ENCODE peak calls at places on chromosomes 13 and 19, in eight cellular contexts. J is CD4-positive, CD25-positive, alpha-beta regulatory T cell; A is breast epithelium; O is endodermal cell; T is GM23248; R is effector memory CD4-positive, alpha-beta T cell; M is OCI-LY7; B is HCT116. Q is an unnamed sample. For H3K4me1, the result is how much of the 10 kb centered on the place peaks cover.

GRCh38 chr19:33193269-33193863 is 764 bp upstream of the LRP3 start:
- DNase-seq in A (no peak), B (no peak), M (no peak), R (no peak), J (no peak), O (no peak), T (no peak), Q (no peak)

GRCh38 chr19:51131780-51132680 is 7.3 kb downstream of the SIGLEC9 start:
- DNase-seq in J (peak), T (peak), B (peak), M (no peak), O (no peak), R (no peak), A (no peak), Q (peak)

GRCh38 chr13:70107498-70108271 is at the start of gene ATXN8OS:
- DNase-seq in M (no peak), B (no peak), O (peak), J (no peak), T (no peak), A (no peak), R (no peak), Q (no peak)

GRCh38 chr19:6067975-6068374 is 42.3 kb downstream of the RFX2 start:
- DNase-seq in O (no peak), M (no peak), A (no peak), R (no peak), T (no peak), B (no peak), J (no peak), Q (no peak)

GRCh38 chr13:112716461-112716820 is 26.6 kb downstream of the ATP11A start:
- DNase-seq in B (no peak), T (no peak), A (no peak), M (no peak), J (no peak), R (no peak), O (peak), Q (no peak)

GRCh38 chr19:45717983-45718650 is 12.6 kb downstream of the FBXO46 start:
- DNase-seq in O (no peak), M (no peak), T (no peak), A (no peak), B (no peak), J (no peak), R (no peak), Q (no peak)

GRCh38 chr19:15502264-15502663 is 6.1 kb upstream of the CYP4F22 start:
- DNase-seq in O (no peak), A (no peak), T (no peak), J (no peak), B (no peak), M (no peak), R (no peak), Q (no peak)

GRCh38 chr13:113991191-113991669 is 17.4 kb upstream of the C13orf46 start:
- DNase-seq in T (no peak), O (no peak), A (no peak), R (no peak), J (no peak), M (no peak), B (no peak), Q (no peak)

GRCh38 chr19:17926044-17926443 is 6.8 kb upstream of the CCDC124 start:
- DNase-seq in A (no peak), O (no peak), J (no peak), M (no peak), B (no peak), T (no peak), R (no peak), Q (no peak)

GRCh38 chr19:55101261-55101660 is 16.2 kb downstream of the PPP1R12C start:
- DNase-seq in J (no peak), B (no peak), M (no peak), O (no peak), R (no peak), A (no peak), T (no peak), Q (no peak)

GRCh38 chr13:43227721-43228120 is 204.3 kb downstream of the DNAJC15 start:
- DNase-seq in M (no peak), J (no peak), B (no peak), A (no peak), T (peak), R (no peak), O (no peak), Q (no peak)

GRCh38 chr19:16541526-16542044 is 652 bp downstream of the CHERP start:
- DNase-seq in O (peak), M (peak), B (no peak), T (peak), J (peak), R (no peak), A (no peak), Q (peak)

GRCh38 chr19:29809795-29810503 is 1.8 kb upstream of the CCNE1 start:
- DNase-seq in M (no peak), A (no peak), B (no peak), O (no peak), R (no peak), J (no peak), T (no peak), Q (no peak)

GRCh38 chr19:34124828-34125227 is 47.5 kb upstream of the LSM14A start:
- DNase-seq in T (no peak), B (no peak), M (no peak), R (no peak), J (no peak), O (no peak), A (no peak), Q (no peak)

GRCh38 chr19:917323-918151 is at the start of gene KISS1R:
- DNase-seq in A (no peak), M (peak), B (no peak), T (peak), R (no peak), O (peak), J (peak), Q (no peak)

GRCh38 chr13:43196171-43196611 is 172.8 kb downstream of the DNAJC15 start:
- DNase-seq in M (no peak), O (no peak), R (no peak), B (no peak), J (no peak), T (peak), A (no peak), Q (no peak)

GRCh38 chr13:50592412-50593145 is 250.9 kb downstream of the DLEU7 start:
- DNase-seq in A (no peak), O (no peak), T (peak), B (no peak), M (no peak), J (no peak), R (no peak), Q (no peak)

GRCh38 chr13:75870397-75870801 is 234.3 kb downstream of the LMO7 start:
- DNase-seq in T (peak), A (no peak), J (peak), B (no peak), R (no peak), M (peak), O (peak), Q (peak)

GRCh38 chr13:109154546-109154945 is 525.1 kb downstream of the MYO16 start:
- DNase-seq in R (no peak), T (no peak), B (no peak), M (no peak), O (no peak), J (no peak), A (no peak), Q (no peak)

GRCh38 chr19:5397804-5398692 is 57.2 kb upstream of the ZNRF4 start:
- DNase-seq in T (peak), R (no peak), M (peak), O (peak), A (no peak), J (no peak), B (no peak), Q (no peak)

GRCh38 chr13:40401911-40402776 is 264.3 kb downstream of the FOXO1 start:
- DNase-seq in A (peak), O (no peak), T (peak), J (peak), R (no peak), M (peak), B (peak), Q (no peak)

GRCh38 chr19:43527860-43528622 is 1.0 kb upstream of the ETHE1 start:
- DNase-seq in M (no peak), A (no peak), T (peak), J (no peak), B (no peak), O (no peak), R (no peak), Q (no peak)

GRCh38 chr19:37980419-37980975 is 73.5 kb downstream of the SIPA1L3 start:
- DNase-seq in J (no peak), O (no peak), B (no peak), M (no peak), T (no peak), A (no peak), R (no peak), Q (no peak)
- H3K4me1 ChIP-seq in J (under half), O (under half), B (under half), M (half or more), T (under half), A (under half), R (under half), Q (under half)

GRCh38 chr19:19098703-19099632 is 35.2 kb downstream of the SLC25A42 start:
- DNase-seq in J (no peak), O (no peak), B (no peak), T (no peak), R (no peak), A (no peak), M (no peak), Q (no peak)

GRCh38 chr19:19096641-19097627 is 33.1 kb downstream of the SLC25A42 start:
- DNase-seq in B (peak), A (no peak), O (no peak), J (no peak), R (no peak), M (no peak), T (no peak), Q (no peak)

GRCh38 chr19:19095691-19096090 is 31.9 kb downstream of the SLC25A42 start:
- DNase-seq in A (no peak), M (no peak), O (no peak), J (no peak), T (no peak), B (no peak), R (no peak), Q (no peak)

GRCh38 chr19:19101540-19101939 is 36.7 kb downstream of the TMEM161A start:
- DNase-seq in A (no peak), R (no peak), O (no peak), B (no peak), M (no peak), T (no peak), J (no peak), Q (no peak)

GRCh38 chr19:19098084-19098702 is 34.4 kb downstream of the SLC25A42 start:
- DNase-seq in J (no peak), B (peak), A (no peak), O (no peak), R (no peak), T (no peak), M (no peak), Q (no peak)
- H3K27ac ChIP-seq in J (no peak), B (peak), A (no peak), O (no peak), R (no peak), T (no peak), M (no peak), Q (no peak)

GRCh38 chr13:26965976-26966375 is 205.4 kb upstream of the GPR12 start:
- DNase-seq in B (no peak), T (peak), O (no peak), R (no peak), J (no peak), M (no peak), A (no peak), Q (no peak)
- H3K4me1 ChIP-seq in B (under half), T (under half), O (under half), R (under half), J (under half), M (under half), A (under half), Q (under half)

DNA sequence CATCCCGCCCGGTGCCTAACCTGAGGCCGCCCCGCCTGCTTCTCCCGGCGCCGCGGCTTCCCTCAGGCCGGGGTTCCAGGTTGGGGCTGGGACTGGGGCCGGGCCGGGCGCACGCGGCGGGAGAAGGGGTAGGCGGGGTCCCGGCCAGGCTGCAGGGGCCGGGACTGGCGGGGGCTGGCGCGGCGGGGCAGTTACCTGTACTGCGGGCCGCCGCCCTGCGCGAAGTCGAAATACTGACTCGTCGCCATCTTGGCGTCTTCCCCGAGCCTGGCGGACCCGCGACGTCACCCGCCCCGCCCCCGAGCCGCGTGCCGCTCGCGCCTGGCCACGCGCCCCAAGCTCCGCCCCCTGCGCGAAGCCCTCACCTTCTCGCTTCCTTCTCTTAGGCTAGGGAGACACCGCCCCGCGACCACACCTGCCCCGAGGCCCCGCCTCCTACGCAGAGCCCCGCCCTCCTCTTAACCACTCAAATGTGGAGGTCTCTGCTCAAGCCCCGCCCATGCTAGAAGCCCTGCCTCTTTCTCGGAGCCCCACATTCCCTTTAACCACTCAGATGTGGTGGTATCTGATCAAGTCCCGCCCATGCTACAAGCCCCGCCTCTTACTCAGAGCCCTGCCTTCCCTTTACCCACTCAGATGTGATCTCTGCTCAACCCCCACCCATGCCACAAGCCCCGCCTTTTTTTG is at the start of gene ZFR2:
- DNase-seq in J (no peak), B (peak), T (no peak), R (no peak), M (peak), O (peak), A (no peak), Q (no peak)
- H3K27ac ChIP-seq in J (no peak), B (no peak), T (no peak), R (no peak), M (no peak), O (no peak), A (no peak), Q (no peak)

DNA sequence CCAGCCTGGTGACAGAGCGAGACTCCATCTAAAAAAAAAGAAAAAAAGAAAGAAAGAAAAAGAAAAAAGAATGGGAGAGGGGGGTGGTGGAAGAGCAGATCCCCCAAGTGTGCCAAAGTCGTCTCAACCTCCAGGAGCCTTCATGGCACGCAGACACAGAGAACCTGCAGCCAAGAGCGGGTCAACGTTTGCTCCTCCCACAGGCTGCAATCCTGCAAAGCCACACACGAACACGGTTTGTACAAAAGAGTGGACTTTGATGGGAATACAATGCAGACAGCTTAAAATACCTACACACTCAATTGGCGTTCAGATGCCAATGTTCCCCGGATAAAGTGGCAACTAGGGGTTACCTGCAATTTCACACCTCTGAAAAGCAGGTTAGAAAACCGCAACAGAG is 29.4 kb downstream of the ANKRD10 start:
- DNase-seq in R (no peak), O (no peak), A (no peak), T (no peak), J (no peak), B (no peak), M (no peak), Q (no peak)
- H3K4me1 ChIP-seq in R (under half), O (under half), A (under half), T (under half), J (under half), B (under half), M (under half), Q (under half)